ENCODE peak calls at places on chromosomes 13 and 19, in five cellular contexts. One of them, this sample, is unnamed.
A peak's percentile ranks its signal among the peaks of the same experiment; 100 is the strongest.

GRCh38 chr19:48090281-48090802 is 20.3 kb downstream of the PLA2G4C start:
- DNase-seq in ACHN: no peak
- DNase-seq in EH: peak; percentile 93
- DNase-seq in Panc1: no peak
- DNase-seq in H54: no peak
- DNase-seq in this sample: no peak

GRCh38 chr13:26985285-26985878 is 186.2 kb downstream of the USP12 start:
- DNase-seq in EH: peak; percentile 81
- DNase-seq in ACHN: peak; percentile 67
- DNase-seq in H54: peak; percentile 35
- DNase-seq in Panc1: peak; percentile 71
- DNase-seq in this sample: peak; percentile 70

GRCh38 chr19:11138659-11139526 is 16.7 kb downstream of the SPC24 start:
- DNase-seq in Panc1: no peak
- DNase-seq in H54: peak; percentile 77
- DNase-seq in ACHN: peak; percentile 81
- DNase-seq in EH: peak; percentile 92
- DNase-seq in this sample: no peak

GRCh38 chr13:112680741-112681360 is 9.0 kb upstream of the ATP11A start:
- DNase-seq in Panc1: no peak
- DNase-seq in ACHN: no peak
- DNase-seq in H54: no peak
- DNase-seq in EH: no peak
- DNase-seq in this sample: no peak

GRCh38 chr19:45553464-45553863 is 31.1 kb downstream of the OPA3 start:
- DNase-seq in Panc1: no peak
- DNase-seq in EH: no peak
- DNase-seq in H54: no peak
- DNase-seq in ACHN: no peak
- DNase-seq in this sample: no peak

GRCh38 chr13:94261163-94261562 is 218.3 kb downstream of the DCT start:
- DNase-seq in EH: no peak
- DNase-seq in H54: no peak
- DNase-seq in Panc1: no peak
- DNase-seq in ACHN: no peak
- DNase-seq in this sample: no peak

GRCh38 chr13:73984949-73985691 is 149.1 kb downstream of the KLF12 start:
- DNase-seq in ACHN: no peak
- DNase-seq in H54: no peak
- DNase-seq in EH: no peak
- DNase-seq in Panc1: no peak
- DNase-seq in this sample: no peak

GRCh38 chr19:56088454-56089215 is 32.5 kb downstream of the ZNF787 start:
- DNase-seq in ACHN: no peak
- DNase-seq in EH: no peak
- DNase-seq in H54: no peak
- DNase-seq in Panc1: no peak
- DNase-seq in this sample: no peak

GRCh38 chr13:99265823-99266426 is 7.7 kb upstream of the GPR18 start:
- DNase-seq in Panc1: peak; percentile 7
- DNase-seq in H54: peak; percentile 26
- DNase-seq in ACHN: peak; percentile 59
- DNase-seq in EH: peak; percentile 69
- DNase-seq in this sample: peak; percentile 32

GRCh38 chr13:108919036-108919907 is 289.9 kb downstream of the MYO16 start:
- DNase-seq in ACHN: no peak
- DNase-seq in H54: no peak
- DNase-seq in EH: peak; percentile 50
- DNase-seq in Panc1: no peak
- DNase-seq in this sample: no peak

GRCh38 chr13:28831117-28831516 is 11.0 kb downstream of the MTUS2 start:
- DNase-seq in Panc1: no peak
- DNase-seq in EH: no peak
- DNase-seq in ACHN: no peak
- DNase-seq in H54: no peak
- DNase-seq in this sample: no peak

GRCh38 chr19:33344210-33344609 is 29.3 kb upstream of the CEBPG start:
- DNase-seq in Panc1: no peak
- DNase-seq in ACHN: no peak
- DNase-seq in EH: peak; percentile 22
- DNase-seq in H54: no peak
- DNase-seq in this sample: no peak

GRCh38 chr19:5292843-5293606 is 47.6 kb downstream of the PTPRS start:
- DNase-seq in EH: peak; percentile 83
- DNase-seq in Panc1: no peak
- DNase-seq in ACHN: peak; percentile 60
- DNase-seq in H54: peak; percentile 96
- DNase-seq in this sample: peak; percentile 91

GRCh38 chr19:6446452-6446851 is 12.9 kb upstream of the SLC25A41 start:
- DNase-seq in Panc1: no peak
- DNase-seq in ACHN: no peak
- DNase-seq in H54: no peak
- DNase-seq in EH: no peak
- DNase-seq in this sample: no peak

GRCh38 chr19:17488593-17489391 is 18.5 kb downstream of the SLC27A1 start:
- DNase-seq in ACHN: no peak
- DNase-seq in EH: peak; percentile 46
- DNase-seq in Panc1: no peak
- DNase-seq in H54: no peak
- DNase-seq in this sample: peak; percentile 88

GRCh38 chr13:109139346-109139745 is 509.9 kb downstream of the MYO16 start:
- DNase-seq in Panc1: no peak
- DNase-seq in EH: no peak
- DNase-seq in ACHN: no peak
- DNase-seq in H54: no peak
- DNase-seq in this sample: no peak

GRCh38 chr13:41196620-41197019 is 2.3 kb upstream of the KBTBD7 start:
- DNase-seq in ACHN: peak; percentile 9
- DNase-seq in Panc1: no peak
- DNase-seq in EH: peak; percentile 46
- DNase-seq in H54: no peak
- DNase-seq in this sample: no peak

GRCh38 chr13:96728463-96728862 is 265.8 kb downstream of the OXGR1 start:
- DNase-seq in H54: no peak
- DNase-seq in Panc1: no peak
- DNase-seq in ACHN: no peak
- DNase-seq in EH: no peak
- DNase-seq in this sample: no peak

GRCh38 chr13:45047394-45048328 is 58.3 kb downstream of the GPALPP1 start:
- DNase-seq in ACHN: peak; percentile 79
- DNase-seq in EH: peak; percentile 85
- DNase-seq in Panc1: peak; percentile 69
- DNase-seq in H54: peak; percentile 46
- DNase-seq in this sample: peak; percentile 76

GRCh38 chr13:22812793-22813192 is 368.0 kb upstream of the SGCG start:
- DNase-seq in H54: no peak
- DNase-seq in ACHN: no peak
- DNase-seq in Panc1: no peak
- DNase-seq in EH: no peak
- DNase-seq in this sample: no peak

GRCh38 chr13:113110852-113111315 is 5.3 kb downstream of the F7 start:
- DNase-seq in ACHN: no peak
- DNase-seq in Panc1: no peak
- DNase-seq in EH: no peak
- DNase-seq in H54: no peak
- DNase-seq in this sample: no peak

GRCh38 chr13:84645196-84646071 is 763.2 kb upstream of the SLITRK1 start:
- DNase-seq in ACHN: no peak
- DNase-seq in H54: no peak
- DNase-seq in EH: peak; percentile 94
- DNase-seq in Panc1: no peak
- DNase-seq in this sample: no peak

GRCh38 chr19:29293736-29294342 is 80.9 kb upstream of the UQCRFS1 start:
- DNase-seq in H54: no peak
- DNase-seq in ACHN: no peak
- DNase-seq in EH: peak; percentile 6
- DNase-seq in Panc1: no peak
- DNase-seq in this sample: no peak

GRCh38 chr19:43078311-43078710 is 4.2 kb downstream of the PSG2 start:
- DNase-seq in H54: peak; percentile 23
- DNase-seq in Panc1: no peak
- DNase-seq in ACHN: no peak
- DNase-seq in EH: peak; percentile 91
- DNase-seq in this sample: no peak

GRCh38 chr19:33280351-33280921 is 21.9 kb downstream of the CEBPA start:
- DNase-seq in H54: no peak
- DNase-seq in EH: no peak
- DNase-seq in Panc1: no peak
- DNase-seq in ACHN: no peak
- DNase-seq in this sample: peak; percentile 74

GRCh38 chr13:36094478-36094877 is 36.7 kb downstream of the DCLK1 start:
- DNase-seq in H54: no peak
- DNase-seq in Panc1: no peak
- DNase-seq in EH: no peak
- DNase-seq in ACHN: no peak
- DNase-seq in this sample: no peak

GRCh38 chr19:54684537-54684936 is 21.8 kb downstream of the LILRB4 start:
- DNase-seq in Panc1: no peak
- DNase-seq in EH: peak; percentile 8
- DNase-seq in ACHN: peak; percentile 57
- DNase-seq in H54: peak; percentile 20
- DNase-seq in this sample: peak; percentile 46

GRCh38 chr13:44191103-44191502 is 182.5 kb upstream of the SERP2 start:
- DNase-seq in H54: no peak
- DNase-seq in Panc1: no peak
- DNase-seq in EH: no peak
- DNase-seq in ACHN: no peak
- DNase-seq in this sample: no peak

GRCh38 chr13:64083396-64083795 is 2667.7 kb upstream of the PCDH20 start:
- DNase-seq in ACHN: no peak
- DNase-seq in EH: no peak
- DNase-seq in H54: no peak
- DNase-seq in Panc1: no peak
- DNase-seq in this sample: no peak

GRCh38 chr13:57408312-57408711 is 223.2 kb upstream of the PCDH17 start:
- DNase-seq in H54: no peak
- DNase-seq in EH: no peak
- DNase-seq in ACHN: no peak
- DNase-seq in Panc1: no peak
- DNase-seq in this sample: no peak

GRCh38 chr13:112057434-112057735 is 9.6 kb upstream of the SOX1 start:
- DNase-seq in Panc1: no peak
- DNase-seq in H54: no peak
- DNase-seq in ACHN: no peak
- DNase-seq in EH: no peak
- DNase-seq in this sample: no peak

GRCh38 chr13:110015253-110015652 is 228.9 kb upstream of the IRS2 start:
- DNase-seq in H54: no peak
- DNase-seq in Panc1: no peak
- DNase-seq in ACHN: no peak
- DNase-seq in EH: peak; percentile 25
- DNase-seq in this sample: no peak

This sample was measured in GM20000.